ENCODE peak calls at places on chromosomes 16 and 17, in five cellular contexts. X, I, H, A and L are unnamed samples.

GRCh38 chr16:28925386-28926228 is 569 bp upstream of the RABEP2 start:
- DNase-seq in X (peak; percentile 62), I (peak; percentile 95), H (peak; percentile 93), A (peak; percentile 93), L (peak; percentile 87)

GRCh38 chr17:70716551-70716950 is 547.2 kb downstream of the KCNJ2 start:
- DNase-seq in X (no peak), I (no peak), H (no peak), A (no peak), L (no peak)

GRCh38 chr17:72662827-72663190 is 429.7 kb downstream of the SLC39A11 start:
- DNase-seq in X (no peak), I (no peak), H (no peak), A (no peak), L (peak; percentile 4)

GRCh38 chr17:52648995-52649394 is 490.5 kb upstream of the CA10 start:
- DNase-seq in X (no peak), I (no peak), H (no peak), A (no peak), L (no peak)

GRCh38 chr17:3965123-3965800 is 1.0 kb upstream of the ATP2A3 start:
- DNase-seq in X (peak; percentile 62), I (no peak), H (peak; percentile 91), A (no peak), L (no peak)

GRCh38 chr17:39599665-39600468 is 7.9 kb downstream of the NEUROD2 start:
- DNase-seq in X (no peak), I (no peak), H (no peak), A (no peak), L (no peak)

GRCh38 chr17:70158180-70158579 is 11.2 kb upstream of the KCNJ2 start:
- DNase-seq in X (no peak), I (no peak), H (no peak), A (no peak), L (no peak)

GRCh38 chr16:13425840-13426239 is 494.1 kb upstream of the ERCC4 start:
- DNase-seq in X (no peak), I (no peak), H (no peak), A (no peak), L (no peak)

GRCh38 chr16:26987631-26988030 is 79.1 kb upstream of the C16orf82 start:
- DNase-seq in X (no peak), I (no peak), H (no peak), A (peak; percentile 31), L (no peak)

GRCh38 chr16:22267764-22268163 is 29.4 kb upstream of the POLR3E start:
- DNase-seq in X (no peak), I (no peak), H (no peak), A (no peak), L (no peak)

GRCh38 chr17:81434681-81435417 is 39.6 kb downstream of the BAHCC1 start:
- DNase-seq in X (no peak), I (no peak), H (no peak), A (no peak), L (no peak)

GRCh38 chr16:13957197-13958078 is 37.5 kb downstream of the ERCC4 start:
- DNase-seq in X (peak; percentile 73), I (no peak), H (peak; percentile 81), A (peak; percentile 86), L (peak; percentile 90)

GRCh38 chr16:86854895-86855294 is 276.5 kb downstream of the FOXL1 start:
- DNase-seq in X (no peak), I (no peak), H (no peak), A (no peak), L (no peak)

GRCh38 chr17:59753522-59754467 is 46.3 kb downstream of the VMP1 start:
- DNase-seq in X (peak; percentile 72), I (no peak), H (peak; percentile 88), A (no peak), L (no peak)

GRCh38 chr16:57000271-57001025 is 11.1 kb downstream of the NLRC5 start:
- DNase-seq in X (no peak), I (no peak), H (no peak), A (no peak), L (peak; percentile 14)

GRCh38 chr17:45093444-45094110 is 32.5 kb downstream of the NMT1 start:
- DNase-seq in X (peak; percentile 36), I (no peak), H (no peak), A (no peak), L (peak; percentile 83)

GRCh38 chr16:71320021-71320420 is 30.8 kb upstream of the CMTR2 start:
- DNase-seq in X (no peak), I (no peak), H (no peak), A (no peak), L (no peak)

GRCh38 chr16:55418586-55418985 is 60.4 kb upstream of the MMP2 start:
- DNase-seq in X (no peak), I (no peak), H (no peak), A (no peak), L (no peak)

GRCh38 chr16:49101997-49102396 is 179.6 kb downstream of the CBLN1 start:
- DNase-seq in X (no peak), I (no peak), H (no peak), A (no peak), L (no peak)

GRCh38 chr16:84341533-84342295 is 26.6 kb upstream of the ATP2C2 start:
- DNase-seq in X (no peak), I (no peak), H (no peak), A (no peak), L (no peak)

GRCh38 chr17:21286066-21286770 is 1.7 kb downstream of the MAP2K3 start:
- DNase-seq in X (peak; percentile 83), I (peak; percentile 98), H (peak; percentile 66), A (peak; percentile 97), L (peak; percentile 98)

GRCh38 chr16:12498077-12498476 is 305.6 kb downstream of the CPPED1 start:
- DNase-seq in X (no peak), I (no peak), H (no peak), A (no peak), L (peak; percentile 11)

GRCh38 chr16:80063028-80063767 is 462.7 kb upstream of the MAF start:
- DNase-seq in X (peak; percentile 42), I (no peak), H (no peak), A (no peak), L (no peak)

GRCh38 chr17:19338031-19338990 is 24.2 kb downstream of the B9D1 start:
- DNase-seq in X (peak; percentile 75), I (no peak), H (peak; percentile 50), A (no peak), L (peak; percentile 80)

GRCh38 chr17:35368086-35368824 is 5.2 kb downstream of the SLFN11 start:
- DNase-seq in X (no peak), I (no peak), H (no peak), A (no peak), L (no peak)

GRCh38 chr16:13984794-13985193 is 64.8 kb downstream of the ERCC4 start:
- DNase-seq in X (no peak), I (peak; percentile 45), H (no peak), A (peak; percentile 29), L (no peak)

GRCh38 chr17:54418467-54418866 is 482.2 kb upstream of the TOM1L1 start:
- DNase-seq in X (no peak), I (no peak), H (no peak), A (no peak), L (no peak)
- H3K27me3 ChIP-seq in X (no peaks in the 10 kb centered on the region), I (no peaks in the 10 kb centered on the region), H (no peaks in the 10 kb centered on the region), A (no peaks in the 10 kb centered on the region), L (no peaks in the 10 kb centered on the region)

GRCh38 chr17:77420476-77420803 is 279.7 kb downstream of the SEC14L1 start:
- DNase-seq in X (no peak), I (no peak), H (no peak), A (no peak), L (no peak)
- H3K4me1 ChIP-seq in X (peaks cover 20% of the 10 kb centered on the region), I (peaks cover 100% of the 10 kb centered on the region), H (peaks cover 67% of the 10 kb centered on the region), A (peaks cover 82% of the 10 kb centered on the region), L (peaks cover 98% of the 10 kb centered on the region)

DNA sequence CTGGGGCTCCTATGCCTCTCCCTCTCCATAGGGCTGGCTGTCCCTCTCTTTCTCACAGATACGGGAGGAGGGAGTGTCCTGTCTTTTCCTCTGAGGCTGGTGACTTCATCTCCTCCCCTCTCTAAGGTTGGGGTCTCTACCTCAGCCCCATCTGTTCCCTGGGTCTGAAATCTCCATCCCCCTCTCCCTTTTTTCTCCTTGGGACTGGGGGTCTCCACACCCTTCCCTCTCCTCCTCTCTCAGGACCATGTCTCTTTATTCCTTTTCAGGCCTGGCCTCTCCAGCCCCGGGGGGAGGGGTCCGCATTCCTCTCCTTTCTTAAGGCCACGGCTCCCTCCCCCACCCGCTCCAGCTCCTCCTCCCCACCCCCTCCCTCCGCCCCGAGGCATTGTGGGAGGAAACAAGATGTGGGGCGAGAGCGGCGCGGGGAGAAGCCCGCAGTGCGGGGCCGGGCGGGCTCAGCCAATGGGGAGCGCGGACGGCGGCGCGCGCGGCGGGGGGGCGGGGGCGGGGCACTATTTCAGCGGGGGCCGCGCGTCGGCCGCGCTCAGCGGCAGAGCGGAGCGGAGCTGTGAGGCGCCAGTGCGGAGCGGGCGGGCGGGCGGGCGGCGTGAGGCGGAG is at the start of gene DYNLL2:
- DNase-seq in X (peak; percentile 86), I (peak; percentile 97), H (peak; percentile 96), A (peak; percentile 95), L (peak; percentile 97)
- TF ChIP-seq POLR2AphosphoS5 in X (no peak), I (peak; percentile 32), H (peak; percentile 53), A (no peak), L (no peak)

GRCh38 chr16:67234180-67234597 is 7.3 kb downstream of the TMEM208 start:
- DNase-seq in X (no peak), I (no peak), H (no peak), A (no peak), L (no peak)
- H3K27me3 ChIP-seq in X (no peaks in the 10 kb centered on the region), I (no peaks in the 10 kb centered on the region), H (no peaks in the 10 kb centered on the region), A (no peaks in the 10 kb centered on the region), L (no peaks in the 10 kb centered on the region)

GRCh38 chr17:7441202-7441705 is 1.9 kb downstream of the FGF11 start:
- DNase-seq in X (no peak), I (no peak), H (no peak), A (no peak), L (no peak)
- H3K4me1 ChIP-seq in X (peaks cover 9% of the 10 kb centered on the region), I (peaks cover 62% of the 10 kb centered on the region), H (peaks cover 74% of the 10 kb centered on the region), A (peaks cover 74% of the 10 kb centered on the region), L (peaks cover 48% of the 10 kb centered on the region)

GRCh38 chr17:49382556-49382955 is 20.5 kb upstream of the ZNF652 start:
- DNase-seq in X (no peak), I (no peak), H (no peak), A (no peak), L (peak; percentile 89)

GRCh38 chr17:49379926-49380325 is 17.9 kb upstream of the ZNF652 start:
- DNase-seq in X (no peak), I (no peak), H (no peak), A (no peak), L (no peak)

GRCh38 chr17:49381033-49381432 is 19.0 kb upstream of the ZNF652 start:
- DNase-seq in X (no peak), I (no peak), H (no peak), A (no peak), L (no peak)

GRCh38 chr17:49383048-49383447 is 21.0 kb upstream of the ZNF652 start:
- DNase-seq in X (no peak), I (no peak), H (no peak), A (no peak), L (no peak)

DNA sequence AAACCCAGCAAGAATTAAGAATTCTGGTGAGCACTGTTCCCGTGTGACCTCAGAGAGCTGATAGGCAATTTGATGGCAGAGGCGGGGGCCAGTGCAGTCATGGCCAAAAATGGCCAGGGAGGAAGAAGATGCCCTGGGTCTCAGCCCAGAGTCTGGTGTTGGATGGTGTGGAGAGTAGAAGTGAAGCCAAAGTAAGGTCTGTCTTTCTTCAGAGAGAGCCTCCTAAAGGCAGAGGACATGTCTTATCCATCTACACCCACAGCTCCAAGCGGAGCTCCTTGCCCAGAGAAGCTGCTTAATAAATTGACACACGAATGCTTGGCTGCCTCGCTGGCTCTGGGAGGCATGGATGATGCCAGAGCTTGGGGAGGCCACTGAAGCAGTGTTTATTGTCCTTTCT is 19.7 kb upstream of the ZNF652 start:
- DNase-seq in X (no peak), I (no peak), H (no peak), A (no peak), L (peak; percentile 89)
- TF ChIP-seq POLR2AphosphoS5 in X (no peak), I (no peak), H (no peak), A (no peak), L (peak; percentile 50)

GRCh38 chr17:48439072-48439471 is 9.1 kb upstream of the SKAP1 start:
- DNase-seq in X (no peak), I (no peak), H (no peak), A (no peak), L (no peak)
- H3K27me3 ChIP-seq in X (no peaks in the 10 kb centered on the region), I (no peaks in the 10 kb centered on the region), H (no peaks in the 10 kb centered on the region), A (peaks cover 11% of the 10 kb centered on the region), L (peaks cover 3% of the 10 kb centered on the region)